ENCODE peak calls at places on chromosomes 13 and 19, in seven cellular contexts. U is adrenal gland, E is cardiac muscle cell, L is heart left ventricle, Z is GM23248, X is H1, I is aorta. S is an unnamed sample.

GRCh38 chr19:3176715-3177501 is 1.7 kb upstream of the S1PR4 start:
- DNase-seq in Z (peak), L (no peak), X (no peak), U (no peak), I (peak), E (no peak), S (no peak)

GRCh38 chr19:40982594-40983101 is 8.4 kb upstream of the CYP2B6 start:
- DNase-seq in I (no peak), L (no peak), E (peak), X (peak), U (no peak), Z (peak), S (no peak)

GRCh38 chr13:80441968-80442367 is 101.0 kb upstream of the SPRY2 start:
- DNase-seq in Z (no peak), U (no peak), X (no peak), E (peak), L (no peak), I (no peak), S (no peak)

GRCh38 chr13:33976965-33977364 is 159.0 kb downstream of the RFC3 start:
- DNase-seq in I (no peak), X (no peak), L (no peak), U (no peak), Z (no peak), E (no peak), S (no peak)

GRCh38 chr19:42286349-42287016 is 15.4 kb upstream of the PRR19 start:
- DNase-seq in L (peak), U (peak), E (peak), I (peak), Z (peak), X (no peak), S (no peak)

GRCh38 chr13:52414963-52415362 is 9.0 kb upstream of the THSD1 start:
- DNase-seq in I (no peak), X (no peak), U (no peak), L (no peak), Z (peak), E (peak), S (no peak)

GRCh38 chr13:91097269-91097668 is 250.2 kb upstream of the MIR17HG start:
- DNase-seq in L (no peak), I (no peak), E (no peak), X (no peak), Z (no peak), U (no peak), S (no peak)

GRCh38 chr13:38905861-38906260 is 84.8 kb downstream of the STOML3 start:
- DNase-seq in E (no peak), L (no peak), U (no peak), I (no peak), X (no peak), Z (peak), S (no peak)

GRCh38 chr19:46903458-46903857 is 42.7 kb downstream of the ARHGAP35 start:
- DNase-seq in I (no peak), Z (no peak), U (no peak), X (no peak), E (no peak), L (no peak), S (no peak)

GRCh38 chr13:28469316-28469715 is 25.6 kb downstream of the FLT1 start:
- DNase-seq in Z (no peak), L (no peak), U (no peak), X (no peak), E (no peak), I (no peak), S (no peak)

GRCh38 chr13:44352671-44353070 is 21.0 kb upstream of the SERP2 start:
- DNase-seq in I (no peak), X (no peak), U (no peak), E (no peak), Z (peak), L (no peak), S (no peak)

GRCh38 chr19:6108721-6109633 is 1.3 kb downstream of the RFX2 start:
- DNase-seq in U (peak), I (peak), L (peak), E (peak), Z (peak), X (no peak), S (no peak)

GRCh38 chr19:42409477-42409876 is 17.7 kb downstream of the LIPE start:
- DNase-seq in Z (no peak), I (no peak), E (no peak), L (peak), U (peak), X (no peak), S (no peak)

GRCh38 chr19:11361037-11361770 is 6.0 kb downstream of the PLPPR2 start:
- DNase-seq in L (no peak), E (no peak), X (no peak), Z (no peak), U (peak), I (no peak), S (no peak)

GRCh38 chr19:11363881-11364280 is 8.6 kb downstream of the PLPPR2 start:
- DNase-seq in X (no peak), L (no peak), I (no peak), U (no peak), E (no peak), Z (no peak), S (no peak)

GRCh38 chr19:11364296-11364904 is 9.2 kb downstream of the PLPPR2 start:
- DNase-seq in Z (no peak), U (no peak), L (no peak), E (no peak), X (no peak), I (no peak), S (no peak)

GRCh38 chr19:11359421-11359820 is 4.2 kb downstream of the PLPPR2 start:
- DNase-seq in X (no peak), Z (no peak), L (no peak), E (no peak), I (no peak), U (no peak), S (no peak)

GRCh38 chr19:11361771-11362731 is 6.8 kb downstream of the PLPPR2 start:
- DNase-seq in E (no peak), X (no peak), I (no peak), Z (no peak), L (no peak), U (no peak), S (no peak)
- H3K4me3 ChIP-seq in E (no peak), X (peak), I (no peak), Z (no peak), L (no peak), U (no peak), S (no peak)

GRCh38 chr13:73851104-73851503 is 283.1 kb downstream of the KLF12 start:
- DNase-seq in X (no peak), I (no peak), E (no peak), Z (peak), L (no peak), U (no peak), S (no peak)

GRCh38 chr13:73844986-73845385 is 289.2 kb downstream of the KLF12 start:
- DNase-seq in E (peak), U (no peak), L (no peak), X (no peak), I (no peak), Z (peak), S (no peak)

GRCh38 chr13:73850104-73850898 is 283.9 kb downstream of the KLF12 start:
- DNase-seq in L (no peak), E (no peak), Z (no peak), I (no peak), U (no peak), X (no peak), S (no peak)

DNA sequence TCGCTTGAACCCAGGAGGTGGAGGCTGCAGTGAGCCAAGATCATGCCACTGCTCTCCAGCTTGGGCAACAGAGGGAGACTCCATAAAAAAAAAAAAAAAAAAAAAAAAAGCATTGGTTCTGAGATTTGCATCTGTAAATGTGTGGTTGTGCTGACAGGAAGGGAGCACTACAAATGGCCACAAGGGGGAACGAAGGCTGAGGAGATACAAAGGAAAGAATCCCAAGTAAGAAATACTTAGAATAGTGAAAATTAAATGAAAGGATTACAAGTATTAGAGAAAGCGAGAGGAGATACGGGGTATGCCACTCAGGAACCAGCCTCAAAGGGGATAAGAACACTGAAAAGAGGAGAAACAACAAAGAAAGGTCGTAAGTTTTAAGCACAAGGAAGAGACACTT is 284.9 kb downstream of the KLF12 start:
- DNase-seq in Z (peak), U (no peak), L (no peak), E (peak), I (no peak), X (peak), S (no peak)
- H3K4me3 ChIP-seq in Z (no peak), U (no peak), L (no peak), E (no peak), I (no peak), X (no peak), S (no peak)

DNA sequence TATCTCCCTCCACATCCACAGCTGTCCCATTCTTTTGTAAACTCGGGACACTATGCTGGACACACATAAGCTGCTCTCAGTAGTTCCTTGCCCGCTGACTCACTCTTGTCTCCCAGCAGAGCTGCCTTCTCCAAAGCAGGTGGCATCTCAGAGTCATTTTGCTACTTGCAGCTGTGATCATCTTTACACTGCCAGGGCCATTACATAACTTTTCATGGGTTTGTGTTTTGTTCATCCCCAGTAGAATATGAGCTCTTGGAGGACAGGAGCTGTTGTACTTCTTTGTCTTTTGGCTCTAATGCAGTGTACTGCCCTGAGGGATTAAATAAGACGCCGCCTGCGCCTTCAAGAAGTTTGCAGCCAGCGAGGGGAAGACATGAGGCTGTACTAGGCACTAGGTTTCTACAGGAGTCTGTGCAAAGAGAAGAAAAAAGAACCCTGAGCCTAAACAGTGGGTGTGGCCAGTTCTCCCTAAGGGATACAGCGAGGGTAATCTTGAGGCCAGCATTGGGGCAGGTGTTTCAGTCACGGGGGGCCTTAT is 40.8 kb upstream of the GPR183 start:
- DNase-seq in E (no peak), U (no peak), X (no peak), L (no peak), Z (peak), I (no peak), S (peak)
- H3K4me3 ChIP-seq in E (no peak), U (no peak), X (no peak), L (no peak), Z (no peak), I (no peak), S (no peak)

DNA sequence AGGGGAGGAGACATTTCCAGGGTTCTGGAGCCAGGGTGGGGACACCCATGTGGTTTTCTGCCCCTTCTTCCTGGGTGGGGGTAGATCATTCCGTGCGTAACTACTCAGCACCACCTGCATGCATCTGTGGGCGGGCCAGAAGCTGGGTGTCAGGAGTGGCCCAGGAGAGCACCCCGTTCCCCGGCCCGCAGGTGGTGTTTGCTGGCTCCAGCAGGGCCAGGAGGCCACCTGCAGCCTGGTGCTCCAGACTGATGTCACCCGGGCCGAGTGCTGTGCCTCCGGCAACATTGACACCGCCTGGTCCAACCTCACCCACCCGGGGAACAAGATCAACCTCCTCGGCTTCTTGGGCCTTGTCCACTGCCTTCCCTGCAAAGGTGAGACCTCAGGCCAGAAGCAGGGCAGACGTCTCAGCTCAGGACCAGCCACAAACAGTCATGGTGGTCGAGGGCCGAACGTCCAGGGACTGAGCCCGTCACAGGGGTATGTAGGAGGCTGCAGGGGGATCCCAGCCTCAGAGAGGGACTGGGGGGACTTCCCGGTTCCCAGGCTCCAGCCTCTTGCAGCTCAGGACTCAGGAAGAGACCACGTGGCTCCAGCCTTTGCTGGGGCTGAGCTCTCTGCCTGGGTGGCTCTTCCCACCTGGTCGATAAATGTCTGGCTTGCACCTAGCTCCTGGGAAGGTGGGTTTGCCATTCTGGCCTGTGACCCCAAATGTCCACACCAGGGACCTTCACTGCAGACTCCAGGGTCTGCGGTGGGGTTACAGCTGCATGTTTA is 1.6 kb downstream of the FSTL3 start:
- DNase-seq in Z (peak), U (peak), I (no peak), L (no peak), E (no peak), X (no peak), S (no peak)
- H3K4me3 ChIP-seq in Z (peak), U (peak), I (peak), L (peak), E (no peak), X (no peak), S (peak)

DNA sequence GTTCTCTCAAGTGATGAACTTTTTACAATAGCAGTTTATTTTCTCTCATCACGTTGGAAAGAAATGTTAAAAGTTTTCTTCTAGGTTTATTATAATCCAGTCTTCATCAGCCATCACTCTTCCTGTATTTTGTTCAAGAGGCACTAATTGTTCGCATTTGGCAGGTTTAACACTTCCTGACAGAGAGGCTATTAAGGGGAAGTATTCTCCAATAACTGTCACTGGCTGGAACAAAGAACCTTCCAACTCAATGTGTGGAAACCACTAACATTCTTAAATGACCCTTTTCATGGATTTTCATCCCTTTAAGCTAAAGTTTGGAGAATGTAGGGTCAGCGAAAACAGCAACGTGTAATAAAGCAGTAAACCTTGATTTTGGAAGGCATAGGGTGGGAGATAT is 145.1 kb downstream of the PCCA start:
- DNase-seq in U (no peak), X (no peak), L (no peak), Z (no peak), I (no peak), E (no peak), S (no peak)
- H3K4me3 ChIP-seq in U (no peak), X (no peak), L (no peak), Z (peak), I (no peak), E (no peak), S (no peak)

S was measured in skeletal muscle cell.